ENCODE peak calls at places on chromosomes 11 and 22, in nine cellular contexts. G is NCI-H1105 treated with DMSO at 0.1 percent for 48 hours, L is EL, H is AG04450, B is GM12878, V is prostate gland, C is immature natural killer cell, E is HCT116, Y is mammary epithelial cell. Q is an unnamed sample.

GRCh38 chr11:46377831-46378230 is 3.6 kb upstream of the MDK start:
- DNase-seq in G (no peak), L (no peak), H (no peak), B (no peak), V (no peak), C (no peak), E (no peak), Y (no peak), Q (no peak)

GRCh38 chr11:117199061-117199915 is at the start of gene TAGLN:
- DNase-seq in G (no peak), L (peak; percentile 96), H (peak; percentile 91), B (no peak), V (peak; percentile 49), C (no peak), E (no peak), Y (peak; percentile 57), Q (peak; percentile 92)

GRCh38 chr22:37303821-37304274 is 21.5 kb downstream of the CYTH4 start:
- DNase-seq in G (no peak), L (peak; percentile 92), H (peak; percentile 60), B (no peak), V (no peak), C (no peak), E (peak; percentile 42), Y (peak; percentile 90), Q (peak; percentile 80)

GRCh38 chr11:9868641-9869040 is 204.8 kb downstream of the SWAP70 start:
- DNase-seq in G (peak; percentile 26), L (no peak), H (no peak), B (no peak), V (no peak), C (no peak), E (no peak), Y (peak; percentile 4), Q (no peak)

GRCh38 chr22:31085928-31086327 is 4.8 kb downstream of the SMTN start:
- DNase-seq in G (no peak), L (no peak), H (no peak), B (no peak), V (no peak), C (no peak), E (no peak), Y (no peak), Q (no peak)

GRCh38 chr11:61361237-61361636 is 445 bp downstream of the CYB561A3 start:
- DNase-seq in G (no peak), L (no peak), H (no peak), B (no peak), V (no peak), C (no peak), E (no peak), Y (no peak), Q (no peak)

GRCh38 chr22:28630185-28630580 is 49.5 kb downstream of the TTC28 start:
- DNase-seq in G (no peak), L (no peak), H (no peak), B (no peak), V (no peak), C (no peak), E (no peak), Y (no peak), Q (no peak)

GRCh38 chr22:44202261-44202789 is 21.6 kb downstream of the PARVG start:
- DNase-seq in G (no peak), L (peak; percentile 81), H (peak; percentile 70), B (no peak), V (no peak), C (no peak), E (no peak), Y (no peak), Q (no peak)

GRCh38 chr11:96340555-96340885 is 2.5 kb downstream of the MAML2 start:
- DNase-seq in G (no peak), L (no peak), H (no peak), B (no peak), V (no peak), C (no peak), E (no peak), Y (peak; percentile 22), Q (no peak)

GRCh38 chr11:114782650-114783310 is 104.5 kb downstream of the NXPE2 start:
- DNase-seq in G (no peak), L (no peak), H (no peak), B (no peak), V (no peak), C (no peak), E (no peak), Y (no peak), Q (no peak)

GRCh38 chr22:20648306-20648903 is 125.5 kb upstream of the SERPIND1 start:
- DNase-seq in G (no peak), L (no peak), H (no peak), B (no peak), V (no peak), C (no peak), E (no peak), Y (no peak), Q (no peak)

GRCh38 chr22:43241138-43241597 is 54.2 kb upstream of the TTLL12 start:
- DNase-seq in G (no peak), L (no peak), H (no peak), B (no peak), V (no peak), C (no peak), E (no peak), Y (no peak), Q (peak; percentile 85)

GRCh38 chr22:24948356-24949202 is 2.1 kb upstream of the LHFPL7 start:
- DNase-seq in G (no peak), L (no peak), H (no peak), B (no peak), V (no peak), C (no peak), E (no peak), Y (no peak), Q (no peak)

GRCh38 chr11:118263694-118264567 is at the start of gene MPZL2:
- DNase-seq in G (peak; percentile 53), L (peak; percentile 18), H (no peak), B (no peak), V (peak; percentile 90), C (no peak), E (peak; percentile 65), Y (peak; percentile 98), Q (peak; percentile 55)

GRCh38 chr11:12183827-12184620 is 73.6 kb downstream of the MICAL2 start:
- DNase-seq in G (no peak), L (no peak), H (no peak), B (no peak), V (no peak), C (no peak), E (no peak), Y (no peak), Q (no peak)

GRCh38 chr11:69499946-69500284 is 18.5 kb downstream of the LINC01488 start:
- DNase-seq in G (no peak), L (no peak), H (no peak), B (no peak), V (no peak), C (no peak), E (no peak), Y (no peak), Q (peak; percentile 45)

GRCh38 chr11:3880724-3881123 is 25.3 kb downstream of the STIM1 start:
- DNase-seq in G (no peak), L (peak; percentile 62), H (no peak), B (no peak), V (no peak), C (no peak), E (no peak), Y (peak; percentile 60), Q (no peak)